ENCODE peak calls at places on chromosome 16, in ten cellular contexts. M, F, K, S, B, L, O, G, R and U are unnamed samples.

GRCh38 chr16:56195151-56195550 is 3.9 kb downstream of the GNAO1 start:
- DNase-seq in S (no peak), O (peak), G (no peak), B (no peak), M (no peak), R (no peak), F (no peak), K (no peak), L (no peak), U (no peak)

GRCh38 chr16:52050418-52050817 is 496.5 kb downstream of the TOX3 start:
- DNase-seq in F (peak), S (no peak), R (no peak), G (no peak), K (peak), B (no peak), M (no peak), O (no peak), L (no peak), U (peak)

GRCh38 chr16:81446318-81447275 is 2.0 kb downstream of the CMIP start:
- DNase-seq in O (no peak), B (peak), M (peak), G (no peak), L (no peak), S (peak), R (peak), F (no peak), K (peak), U (no peak)

GRCh38 chr16:57992084-57992483 is 8.4 kb downstream of the ZNF319 start:
- DNase-seq in B (no peak), F (no peak), R (no peak), L (peak), G (no peak), M (no peak), S (no peak), K (no peak), O (no peak), U (no peak)

GRCh38 chr16:31869511-31870201 is 4.0 kb upstream of the ZNF267 start:
- DNase-seq in O (peak), S (peak), K (peak), B (peak), G (peak), F (peak), M (peak), R (peak), L (no peak), U (peak)

GRCh38 chr16:5422047-5422446 is 324.5 kb upstream of the EEF2KMT start:
- DNase-seq in K (no peak), L (no peak), B (no peak), G (no peak), M (no peak), F (no peak), O (no peak), R (no peak), S (no peak), U (no peak)

GRCh38 chr16:1651509-1652342 is 26.4 kb upstream of the JPT2 start:
- DNase-seq in B (no peak), K (no peak), S (no peak), F (no peak), L (no peak), R (no peak), M (no peak), O (no peak), G (no peak), U (peak)

GRCh38 chr16:83713597-83713996 is 94.2 kb upstream of the HSBP1 start:
- DNase-seq in B (no peak), O (peak), G (no peak), L (no peak), R (no peak), M (peak), S (no peak), F (no peak), K (peak), U (no peak)

GRCh38 chr16:25374556-25374955 is 116.9 kb upstream of the ZKSCAN2 start:
- DNase-seq in O (no peak), L (no peak), B (no peak), M (no peak), F (no peak), G (no peak), K (no peak), R (no peak), S (no peak), U (no peak)

GRCh38 chr16:87692176-87692575 is 73.6 kb downstream of the KLHDC4 start:
- DNase-seq in O (no peak), L (no peak), B (no peak), R (no peak), F (no peak), M (no peak), G (no peak), S (no peak), K (no peak), U (no peak)

GRCh38 chr16:57956270-57956808 is 14.6 kb downstream of the CNGB1 start:
- DNase-seq in B (no peak), M (no peak), F (no peak), G (no peak), S (no peak), R (no peak), O (no peak), L (no peak), K (no peak), U (no peak)

GRCh38 chr16:51845586-51845985 is 694.5 kb upstream of the SALL1 start:
- DNase-seq in R (no peak), K (peak), L (no peak), B (no peak), G (no peak), F (no peak), S (no peak), M (no peak), O (no peak), U (no peak)

GRCh38 chr16:1310832-1311200 is 1.4 kb downstream of the UBE2I start:
- DNase-seq in L (no peak), M (peak), O (no peak), F (peak), B (peak), R (no peak), K (peak), G (no peak), S (peak), U (peak)

GRCh38 chr16:50266337-50267091 is at the start of gene ADCY7:
- DNase-seq in F (peak), L (peak), K (peak), O (no peak), B (peak), S (peak), R (peak), G (peak), M (peak), U (peak)

GRCh38 chr16:48365030-48365600 is 20.1 kb downstream of the SIAH1 start:
- DNase-seq in F (no peak), L (no peak), M (no peak), O (peak), S (no peak), G (no peak), K (peak), B (no peak), R (no peak), U (peak)

GRCh38 chr16:50267651-50268050 is 1.3 kb downstream of the ADCY7 start:
- DNase-seq in M (peak), B (no peak), R (no peak), O (no peak), G (no peak), S (peak), F (no peak), K (no peak), L (no peak), U (no peak)

GRCh38 chr16:54931041-54931756 is 534 bp downstream of the IRX5 start:
- DNase-seq in L (peak), S (no peak), O (no peak), F (peak), B (peak), M (no peak), G (no peak), K (peak), R (peak), U (peak)

GRCh38 chr16:81836279-81837054 is 57.4 kb downstream of the PLCG2 start:
- DNase-seq in G (no peak), R (no peak), M (peak), S (no peak), B (no peak), K (peak), O (no peak), L (no peak), F (no peak), U (no peak)

GRCh38 chr16:54456291-54456690 is 169.7 kb upstream of the IRX3 start:
- DNase-seq in K (no peak), R (no peak), G (no peak), F (no peak), M (no peak), S (no peak), O (no peak), L (no peak), B (no peak), U (no peak)

GRCh38 chr16:72921620-72922019 is 126.3 kb downstream of the ZFHX3 start:
- DNase-seq in S (no peak), B (no peak), L (no peak), O (no peak), M (no peak), G (no peak), F (peak), K (no peak), R (peak), U (peak)

GRCh38 chr16:85391175-85391707 is 221.9 kb upstream of the GSE1 start:
- DNase-seq in M (no peak), F (no peak), K (no peak), L (no peak), B (no peak), O (no peak), G (no peak), S (no peak), R (no peak), U (no peak)

GRCh38 chr16:49701867-49702494 is 153.9 kb downstream of the ZNF423 start:
- DNase-seq in G (no peak), O (no peak), R (no peak), F (peak), K (no peak), B (no peak), L (peak), S (no peak), M (no peak), U (peak)

GRCh38 chr16:30551781-30552180 is 6.4 kb downstream of the ZNF764 start:
- DNase-seq in R (no peak), K (no peak), S (peak), M (no peak), O (no peak), F (no peak), B (no peak), G (peak), L (no peak), U (no peak)

GRCh38 chr16:79278506-79278905 is 322.0 kb downstream of the MAF start:
- DNase-seq in F (no peak), B (no peak), S (peak), L (no peak), O (no peak), R (no peak), M (peak), K (no peak), G (no peak), U (no peak)

GRCh38 chr16:80719573-80719972 is 84.8 kb downstream of the CDYL2 start:
- DNase-seq in G (no peak), F (no peak), L (no peak), O (no peak), R (no peak), K (no peak), B (no peak), M (peak), S (peak), U (no peak)

GRCh38 chr16:15487336-15488284 is 53.2 kb downstream of the BMERB1 start:
- DNase-seq in B (no peak), O (no peak), S (no peak), M (no peak), R (no peak), G (no peak), L (no peak), K (no peak), F (no peak), U (peak)

GRCh38 chr16:47125757-47126156 is 18.0 kb downstream of the NETO2 start:
- DNase-seq in K (no peak), F (no peak), S (no peak), L (no peak), O (no peak), R (no peak), M (no peak), B (no peak), G (no peak), U (no peak)

GRCh38 chr16:89478576-89479221 is 11.7 kb downstream of the ANKRD11 start:
- DNase-seq in M (no peak), R (no peak), O (no peak), S (no peak), K (peak), F (peak), B (no peak), G (no peak), L (no peak), U (no peak)

GRCh38 chr16:71357681-71358080 is 842 bp upstream of the CALB2 start:
- DNase-seq in R (no peak), G (no peak), O (no peak), M (no peak), F (no peak), L (no peak), S (no peak), B (no peak), K (no peak), U (no peak)